ENCODE peak calls at places on chromosome 2, in ten cellular contexts. P is D341Med, B is NB4, N is AG08396, S is Caco-2, R is GM04504, W is mesendoderm, D is pons, A is A549, C is mucosa of descending colon. G is an unnamed sample.

GRCh38 chr2:238203104-238203972 is at the start of gene ILKAP:
- DNase-seq in C (peak; percentile 94), B (peak; percentile 90), P (peak; percentile 100), D (peak; percentile 73), S (peak; percentile 87), N (peak; percentile 100), W (peak; percentile 84), R (peak; percentile 59), A (peak; percentile 81), G (peak; percentile 91)

GRCh38 chr2:176105078-176105726 is 1.9 kb upstream of the HOXD11 start:
- DNase-seq in N (no peak), R (no peak), W (no peak), P (no peak), S (no peak), C (no peak), D (no peak), A (no peak), B (no peak), G (no peak)

GRCh38 chr2:29281585-29281984 is 166.4 kb downstream of the CLIP4 start:
- DNase-seq in W (no peak), B (no peak), C (no peak), D (peak; percentile 85), R (no peak), S (no peak), A (peak; percentile 53), N (peak; percentile 32), P (no peak), G (no peak)

GRCh38 chr2:146579154-146579930 is 1265.5 kb upstream of the ACVR2A start:
- DNase-seq in B (no peak), C (no peak), W (peak; percentile 68), N (peak; percentile 26), A (peak; percentile 42), D (no peak), P (no peak), S (peak; percentile 22), R (no peak), G (peak; percentile 34)

GRCh38 chr2:42706836-42707235 is 57.1 kb downstream of the OXER1 start:
- DNase-seq in W (peak; percentile 79), P (no peak), A (no peak), N (no peak), R (no peak), C (no peak), D (no peak), S (peak; percentile 36), B (no peak), G (no peak)

GRCh38 chr2:133025004-133025403 is 355.0 kb upstream of the LYPD1 start:
- DNase-seq in S (no peak), C (no peak), D (no peak), N (no peak), A (no peak), R (no peak), B (no peak), W (no peak), P (no peak), G (no peak)

GRCh38 chr2:189347540-189347939 is 93.7 kb upstream of the WDR75 start:
- DNase-seq in B (peak; percentile 25), N (peak; percentile 76), R (peak; percentile 93), S (peak; percentile 69), P (no peak), C (no peak), D (peak; percentile 81), W (peak; percentile 86), A (peak; percentile 90), G (peak; percentile 89)

GRCh38 chr2:204019572-204020501 is 83.3 kb downstream of the ICOS start:
- DNase-seq in R (peak; percentile 3), S (no peak), P (no peak), N (no peak), C (no peak), W (no peak), D (no peak), B (no peak), A (peak; percentile 30), G (no peak)

GRCh38 chr2:156590313-156590712 is 154.1 kb downstream of the GPD2 start:
- DNase-seq in D (no peak), P (no peak), B (no peak), S (no peak), N (no peak), A (no peak), W (no peak), C (no peak), R (no peak), G (no peak)

GRCh38 chr2:204948822-204949221 is 403.5 kb downstream of the PARD3B start:
- DNase-seq in S (no peak), D (no peak), A (no peak), B (no peak), R (no peak), P (no peak), C (no peak), N (no peak), W (no peak), G (peak; percentile 25)

GRCh38 chr2:214376631-214377624 is 33.9 kb upstream of the VWC2L start:
- DNase-seq in P (no peak), N (no peak), R (no peak), C (no peak), A (no peak), W (no peak), B (no peak), D (no peak), S (no peak), G (no peak)

GRCh38 chr2:187774551-187775071 is 220.4 kb upstream of the TFPI start:
- DNase-seq in D (no peak), B (no peak), W (no peak), A (no peak), R (peak; percentile 11), S (no peak), N (no peak), P (no peak), C (no peak), G (no peak)

GRCh38 chr2:20526666-20527065 is 79.8 kb downstream of the RHOB start:
- DNase-seq in A (no peak), R (no peak), P (no peak), C (peak; percentile 8), B (no peak), N (no peak), S (no peak), D (peak; percentile 30), W (no peak), G (no peak)

GRCh38 chr2:233385489-233386044 is 31.3 kb downstream of the DGKD start:
- DNase-seq in B (no peak), A (no peak), R (no peak), W (no peak), C (no peak), S (no peak), D (no peak), P (no peak), N (no peak), G (peak; percentile 29)

GRCh38 chr2:51329512-51329911 is 297.6 kb upstream of the NRXN1 start:
- DNase-seq in S (no peak), W (no peak), B (no peak), D (no peak), P (no peak), R (no peak), A (no peak), C (no peak), N (no peak), G (no peak)

GRCh38 chr2:167489307-167489706 is 601.0 kb downstream of the XIRP2 start:
- DNase-seq in R (no peak), W (no peak), C (no peak), S (no peak), B (no peak), A (no peak), P (no peak), N (no peak), D (peak; percentile 57), G (no peak)

GRCh38 chr2:144595686-144596073 is 75.8 kb upstream of the ZEB2 start:
- DNase-seq in R (no peak), W (no peak), D (no peak), A (no peak), C (no peak), B (no peak), P (no peak), S (no peak), N (no peak), G (no peak)

GRCh38 chr2:96538487-96539214 is 2.1 kb downstream of the ARID5A start:
- DNase-seq in B (peak; percentile 46), R (no peak), N (no peak), P (no peak), S (no peak), W (peak; percentile 64), C (peak; percentile 92), D (peak; percentile 85), A (no peak), G (no peak)

GRCh38 chr2:107412209-107412904 is 414.3 kb upstream of the RGPD4 start:
- DNase-seq in C (no peak), A (no peak), D (no peak), B (no peak), N (no peak), P (no peak), W (no peak), R (no peak), S (no peak), G (no peak)

GRCh38 chr2:171836151-171836910 is 57.7 kb downstream of the SLC25A12 start:
- DNase-seq in W (no peak), N (no peak), B (no peak), S (no peak), A (no peak), R (no peak), C (no peak), P (no peak), D (no peak), G (no peak)

GRCh38 chr2:176177580-176178270 is 10.7 kb upstream of the HOXD1 start:
- DNase-seq in A (no peak), P (peak; percentile 64), B (no peak), R (no peak), S (no peak), D (no peak), C (peak; percentile 54), N (no peak), W (peak; percentile 52), G (no peak)

GRCh38 chr2:157785200-157785599 is 90.9 kb downstream of the ACVR1 start:
- DNase-seq in R (no peak), C (no peak), B (no peak), N (no peak), D (no peak), A (peak; percentile 13), S (no peak), W (no peak), P (peak; percentile 48), G (no peak)

GRCh38 chr2:64470921-64471320 is 17.0 kb downstream of the LGALSL start:
- DNase-seq in A (no peak), D (no peak), N (no peak), R (no peak), B (no peak), P (no peak), S (peak; percentile 48), C (no peak), W (peak; percentile 58), G (no peak)

GRCh38 chr2:241033346-241033987 is 35.0 kb downstream of the SNED1 start:
- DNase-seq in A (no peak), S (no peak), C (no peak), B (no peak), D (no peak), R (no peak), N (no peak), W (no peak), P (no peak), G (no peak)

GRCh38 chr2:62998949-62999348 is 51.7 kb upstream of the OTX1 start:
- DNase-seq in W (no peak), R (no peak), C (no peak), S (no peak), B (no peak), D (no peak), P (no peak), A (peak; percentile 11), N (no peak), G (no peak)

GRCh38 chr2:67719351-67719750 is 322.2 kb downstream of the ETAA1 start:
- DNase-seq in N (no peak), A (no peak), B (no peak), D (no peak), S (no peak), R (no peak), C (no peak), P (no peak), W (no peak), G (no peak)

GRCh38 chr2:135820003-135820618 is 16.9 kb downstream of the LCT start:
- DNase-seq in C (no peak), S (no peak), B (peak; percentile 96), D (no peak), A (no peak), N (no peak), R (no peak), W (no peak), P (no peak), G (peak; percentile 33)

GRCh38 chr2:159996792-159997546 is 65.4 kb downstream of the PLA2R1 start:
- DNase-seq in B (no peak), A (no peak), S (no peak), R (no peak), P (no peak), N (no peak), C (no peak), W (no peak), D (no peak), G (no peak)

G was measured in OCI-M1.